ENCODE peak calls at places on chromosomes 12 and 14, in four cellular contexts. G, F, B and X are unnamed samples.

GRCh38 chr12:47408171-47408871 is 297.5 kb downstream of the RPAP3 start:
- DNase-seq in B (no peak), F (peak; percentile 6), G (peak; percentile 39), X (peak; percentile 83)

GRCh38 chr14:104954746-104955395 is 23.3 kb downstream of the AHNAK2 start:
- DNase-seq in F (no peak), G (no peak), B (no peak), X (no peak)

GRCh38 chr14:95077380-95077779 is 79.9 kb downstream of the DICER1 start:
- DNase-seq in F (no peak), G (no peak), B (no peak), X (no peak)

GRCh38 chr12:106790020-106790419 is 15.5 kb downstream of the RIC8B start:
- DNase-seq in G (no peak), F (no peak), B (no peak), X (peak; percentile 28)

GRCh38 chr14:35123388-35123703 is 994 bp downstream of the PRORP start:
- DNase-seq in G (no peak), F (no peak), B (no peak), X (no peak)

GRCh38 chr12:112664569-112664968 is 127.0 kb upstream of the RPH3A start:
- DNase-seq in G (peak; percentile 78), B (peak; percentile 3), F (no peak), X (peak; percentile 30)

GRCh38 chr14:74223016-74223415 is 16.2 kb upstream of the VSX2 start:
- DNase-seq in F (no peak), G (no peak), B (no peak), X (no peak)

GRCh38 chr14:100981808-100982207 is 78.3 kb upstream of the RTL1 start:
- DNase-seq in F (no peak), B (peak; percentile 78), G (no peak), X (peak; percentile 68)

GRCh38 chr12:124379938-124380754 is 85.3 kb downstream of the RFLNA start:
- DNase-seq in B (peak; percentile 94), F (no peak), G (peak; percentile 48), X (peak; percentile 97)

DNA sequence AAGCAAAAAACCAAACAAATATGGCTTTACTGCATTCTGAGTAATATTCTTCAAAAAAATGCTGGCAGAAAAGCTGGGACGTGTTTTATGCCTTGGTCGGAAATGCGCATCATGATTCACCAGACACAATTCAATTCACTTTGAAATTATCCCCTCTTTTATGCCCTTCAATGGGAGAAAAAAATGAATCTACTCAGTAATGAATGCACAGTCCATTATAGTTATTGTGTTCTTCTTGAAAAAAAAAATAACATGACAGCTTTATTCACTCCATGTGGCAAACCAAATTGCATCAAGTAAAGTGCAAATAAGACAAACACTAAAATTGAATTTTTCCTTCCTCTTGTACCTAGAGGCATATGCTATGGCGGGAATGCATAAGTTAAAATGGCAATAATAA is 159.4 kb upstream of the IFNG-AS1 start:
- DNase-seq in G (no peak), F (no peak), B (no peak), X (no peak)
- H3K9ac ChIP-seq in G (no peak overlapping the region), F (no peak overlapping the region), B (no peak overlapping the region), X (no peak overlapping the region)

GRCh38 chr14:37591311-37591940 is 3.6 kb downstream of the FOXA1 start:
- DNase-seq in B (no peak), G (peak; percentile 88), F (no peak), X (peak; percentile 53)

GRCh38 chr14:37594238-37594915 is 672 bp downstream of the FOXA1 start:
- DNase-seq in B (peak; percentile 64), G (peak; percentile 91), F (peak; percentile 99), X (peak; percentile 92)

GRCh38 chr14:37593496-37594237 is 1.4 kb downstream of the FOXA1 start:
- DNase-seq in G (no peak), B (no peak), F (no peak), X (no peak)

GRCh38 chr14:37591941-37592287 is 3.1 kb downstream of the FOXA1 start:
- DNase-seq in G (peak; percentile 45), F (no peak), B (no peak), X (peak; percentile 73)

GRCh38 chr14:37592288-37593274 is 2.5 kb downstream of the FOXA1 start:
- DNase-seq in F (no peak), B (no peak), G (peak; percentile 42), X (peak; percentile 52)
- TF ChIP-seq EZH2 in F (no peak), B (peak; percentile 75), G (peak; percentile 94), X (no peak)

GRCh38 chr14:61080591-61081010 is 99.6 kb downstream of the SLC38A6 start:
- DNase-seq in B (peak; percentile 92), G (no peak), F (no peak), X (no peak)
- H3K9ac ChIP-seq in B (no peak overlapping the region), G (no peak overlapping the region), F (no peak overlapping the region), X (no peak overlapping the region)

DNA sequence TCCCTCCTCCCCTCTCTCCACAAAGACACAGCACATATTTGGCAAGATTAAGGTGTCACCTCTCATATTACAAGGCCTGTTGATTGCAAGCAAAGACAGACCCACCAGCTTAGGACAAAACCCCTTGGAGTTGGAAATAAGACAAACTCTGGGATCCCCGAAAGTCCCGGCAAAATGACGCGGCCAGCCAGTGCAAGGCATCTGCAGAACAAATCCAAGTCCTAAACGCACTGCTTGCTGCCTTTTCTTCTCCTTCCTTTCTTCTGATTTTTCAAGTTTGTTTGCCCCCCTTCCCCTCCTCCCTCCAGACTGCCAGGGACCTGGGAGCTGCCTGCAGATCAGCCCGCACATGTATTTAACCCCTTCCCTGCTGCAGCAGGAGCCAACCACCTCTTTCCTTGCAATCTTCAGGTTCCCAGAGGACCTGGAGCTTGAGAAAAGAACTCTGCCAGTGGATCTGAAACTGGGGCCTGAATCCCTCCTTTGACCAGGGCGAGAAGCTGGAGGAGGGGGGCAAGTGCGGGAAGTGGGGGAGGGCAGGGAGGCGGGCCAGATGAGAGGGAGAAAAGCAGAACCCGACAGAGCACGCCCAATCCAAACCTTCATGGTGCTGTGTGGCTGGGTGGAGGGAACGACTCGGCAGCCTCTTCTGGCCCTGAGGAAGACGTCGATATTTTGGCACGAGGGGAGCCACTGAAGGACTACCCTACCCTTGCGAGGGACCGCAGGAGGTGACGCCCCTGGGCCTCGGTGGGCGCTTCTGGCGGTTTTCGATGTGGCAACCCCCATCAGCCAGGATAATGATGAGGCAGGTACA is 2.0 kb upstream of the NTF3 start:
- DNase-seq in G (peak; percentile 69), F (no peak), B (no peak), X (no peak)
- TF ChIP-seq EZH2 in G (no peak), F (no peak), B (no peak), X (no peak)

DNA sequence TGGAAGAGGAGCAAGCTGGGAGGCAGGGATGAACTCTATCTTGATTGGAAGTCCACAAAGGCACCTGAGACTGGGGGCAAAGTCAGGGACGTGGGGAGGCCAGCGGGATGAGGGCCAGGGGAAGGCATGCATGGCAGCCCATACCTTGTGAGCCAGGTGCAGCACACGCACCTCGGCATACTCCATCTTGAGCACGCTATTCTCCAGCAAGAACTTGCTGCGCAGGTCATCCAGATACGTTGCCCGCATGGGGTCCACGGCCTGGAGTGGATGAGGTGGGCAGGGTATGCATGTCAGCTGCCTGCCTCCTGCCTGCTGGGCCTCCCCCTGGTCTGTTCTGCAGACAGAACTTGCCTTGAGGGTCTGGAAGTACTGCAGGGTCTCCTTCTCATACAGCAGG is 3.9 kb downstream of the RABGGTA start:
- DNase-seq in F (no peak), G (no peak), B (no peak), X (no peak)
- H3K9ac ChIP-seq in F (no peak overlapping the region), G (no peak overlapping the region), B (no peak overlapping the region), X (no peak overlapping the region)

GRCh38 chr14:36515896-36516718 is 3.9 kb downstream of the NKX2-1 start:
- DNase-seq in B (peak; percentile 52), F (no peak), G (no peak), X (no peak)
- TF ChIP-seq EZH2 in B (no peak), F (no peak), G (peak; percentile 85), X (no peak)

GRCh38 chr12:28032811-28033537 is 60.4 kb upstream of the PTHLH start:
- DNase-seq in F (no peak), B (peak; percentile 91), G (no peak), X (peak; percentile 93)
- H3K9ac ChIP-seq in F (no peak overlapping the region), B (no peak overlapping the region), G (no peak overlapping the region), X (peak overlapping the region; percentile 54)

GRCh38 chr14:64220056-64220455 is 74.1 kb downstream of the ESR2 start:
- DNase-seq in G (no peak), B (no peak), F (no peak), X (no peak)
- TF ChIP-seq EZH2 in G (no peak), B (no peak), F (no peak), X (no peak)